ENCODE peak calls at places on chromosomes 5 and 9, in four cellular contexts. X is choroid plexus epithelial cell, T is GM12878, Q is cardiac fibroblast. E is an unnamed sample.

GRCh38 chr5:2757563-2758311 is 6.3 kb upstream of the IRX2 start:
- DNase-seq in X (no peak), T (no peak), Q (peak), E (no peak)

GRCh38 chr9:93159601-93160418 is 24.1 kb upstream of the WNK2 start:
- DNase-seq in X (peak), T (no peak), Q (peak), E (no peak)

GRCh38 chr9:126676102-126676684 is 62.5 kb downstream of the LMX1B start:
- DNase-seq in X (no peak), T (no peak), Q (no peak), E (no peak)

GRCh38 chr9:87543251-87543650 is 45.6 kb downstream of the DAPK1 start:
- DNase-seq in X (peak), T (no peak), Q (peak), E (no peak)

GRCh38 chr5:36915653-36916052 is 39.1 kb downstream of the NIPBL start:
- DNase-seq in X (no peak), T (no peak), Q (peak), E (no peak)

GRCh38 chr9:134791009-134791408 is 89.6 kb upstream of the FCN2 start:
- DNase-seq in X (no peak), T (no peak), Q (no peak), E (no peak)

GRCh38 chr9:129835128-129835859 is at the start of the genes C9orf78 and USP20:
- DNase-seq in X (peak), T (peak), Q (peak), E (peak)

GRCh38 chr9:32728181-32728580 is 55.2 kb upstream of the TMEM215 start:
- DNase-seq in X (no peak), T (no peak), Q (no peak), E (no peak)

GRCh38 chr5:57832873-57833272 is 350.3 kb upstream of the ACTBL2 start:
- DNase-seq in X (no peak), T (no peak), Q (no peak), E (no peak)

DNA sequence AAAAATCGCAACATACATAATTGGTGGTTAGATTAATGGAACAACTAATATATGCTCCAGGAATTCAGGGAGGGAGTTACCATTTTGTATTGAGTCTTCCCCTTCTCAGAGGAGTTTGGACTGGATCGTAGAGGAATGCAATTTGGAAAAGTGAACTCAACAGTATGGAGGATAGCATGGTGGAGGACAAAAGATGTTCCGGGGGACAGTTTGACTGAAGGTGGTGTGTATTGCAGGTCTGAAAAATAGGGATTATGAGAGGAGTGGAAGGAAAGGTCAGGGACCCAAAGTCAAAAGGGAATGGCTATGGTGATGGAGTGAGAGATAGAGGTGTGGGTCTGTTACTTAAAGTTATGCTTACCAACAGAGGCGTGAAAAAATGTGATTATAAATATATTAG is 1.5 kb downstream of the DNAJC21 start:
- DNase-seq in X (no peak), T (no peak), Q (no peak), E (no peak)
- H3K4me3 ChIP-seq in X (peak), T (peak), Q (peak), E (peak)

DNA sequence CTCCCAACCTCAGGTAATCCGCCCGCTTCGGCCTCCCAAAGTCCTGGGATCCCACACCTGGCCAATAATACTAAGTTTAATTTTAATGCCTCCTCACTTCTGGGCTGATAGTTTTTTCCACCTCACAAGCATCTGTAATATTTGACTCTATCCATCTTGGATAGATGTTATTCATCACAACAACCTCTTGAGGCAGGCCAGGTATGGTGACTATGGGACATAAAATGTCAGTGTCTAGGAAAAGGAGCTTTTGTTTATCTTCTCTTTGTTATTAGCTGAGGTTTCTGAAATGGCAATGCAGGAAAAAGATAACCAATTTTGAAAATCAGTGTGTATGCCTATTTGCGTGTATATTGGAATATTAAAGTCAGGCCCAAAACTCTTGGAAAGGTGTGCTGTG is 1.2 kb upstream of the CCDC69 start:
- DNase-seq in X (no peak), T (no peak), Q (no peak), E (no peak)
- H3K4me3 ChIP-seq in X (no peak), T (no peak), Q (no peak), E (no peak)

GRCh38 chr9:14096182-14096922 is 217.6 kb downstream of the NFIB start:
- DNase-seq in X (peak), T (no peak), Q (peak), E (peak)
- H3K4me3 ChIP-seq in X (peak), T (no peak), Q (no peak), E (peak)

GRCh38 chr5:74360535-74361210 is 279.9 kb downstream of the ENC1 start:
- DNase-seq in X (no peak), T (no peak), Q (no peak), E (no peak)

GRCh38 chr5:74364507-74364906 is 276.0 kb downstream of the ENC1 start:
- DNase-seq in X (no peak), T (no peak), Q (no peak), E (no peak)

GRCh38 chr5:74367241-74367733 is 273.2 kb downstream of the ENC1 start:
- DNase-seq in X (no peak), T (no peak), Q (no peak), E (no peak)

GRCh38 chr5:74361406-74362358 is 278.8 kb downstream of the ENC1 start:
- DNase-seq in X (no peak), T (no peak), Q (no peak), E (peak)

DNA sequence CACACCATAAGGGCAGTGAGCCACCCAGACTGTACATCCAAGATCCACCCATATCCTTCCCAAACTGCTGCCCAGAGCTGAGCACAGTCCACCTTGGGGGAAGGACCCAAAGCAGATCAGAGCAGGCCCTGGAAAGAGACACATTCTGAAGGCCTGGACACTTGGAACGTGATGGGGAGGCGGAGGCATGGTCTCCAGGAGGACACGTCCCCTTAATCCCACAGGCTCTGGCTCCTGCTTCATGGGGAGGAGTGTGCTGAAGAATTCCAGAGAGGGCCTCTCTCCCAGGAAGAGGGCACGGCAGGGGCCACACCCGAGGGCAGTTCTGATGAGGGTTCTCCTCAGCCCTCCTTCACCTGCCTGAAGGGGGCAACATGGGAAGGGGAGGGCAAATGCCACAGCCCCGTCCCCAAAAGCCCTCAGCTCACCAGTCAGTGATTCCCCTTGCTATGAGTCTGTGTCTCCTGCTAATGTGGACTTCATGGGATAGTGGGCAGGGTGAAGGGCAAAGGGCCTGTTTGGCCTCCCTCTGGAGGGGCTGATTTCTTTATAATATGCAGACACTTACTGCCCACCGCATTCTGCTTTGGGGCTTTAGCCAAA is 276.8 kb downstream of the ENC1 start:
- DNase-seq in X (no peak), T (no peak), Q (no peak), E (no peak)
- H3K4me3 ChIP-seq in X (no peak), T (no peak), Q (no peak), E (no peak)

GRCh38 chr5:81007637-81008027 is 47.5 kb downstream of the RASGRF2 start:
- DNase-seq in X (no peak), T (no peak), Q (no peak), E (no peak)
- H3K4me3 ChIP-seq in X (no peak), T (no peak), Q (no peak), E (no peak)

DNA sequence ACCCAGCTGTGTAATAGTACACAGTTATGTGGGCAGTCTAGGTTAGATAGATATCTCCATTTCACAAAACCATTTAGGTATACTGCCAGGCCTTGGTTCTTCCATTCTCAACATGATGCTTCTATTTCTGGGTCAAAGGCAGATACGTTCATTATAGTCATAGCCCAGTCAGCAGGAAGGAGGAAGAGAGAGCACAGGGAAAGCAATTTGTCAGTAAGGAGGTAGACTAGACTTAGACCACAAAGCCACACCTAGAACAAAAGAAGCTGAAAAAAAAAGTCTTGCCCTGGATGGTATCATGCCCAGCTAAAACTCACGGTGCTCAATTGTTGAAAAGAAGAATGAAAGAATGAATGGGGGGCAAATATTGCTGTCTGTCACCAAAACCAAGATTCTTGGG is 7.6 kb downstream of the INVS start:
- DNase-seq in X (no peak), T (no peak), Q (no peak), E (no peak)
- H3K4me3 ChIP-seq in X (no peak), T (no peak), Q (no peak), E (no peak)

GRCh38 chr5:72283358-72283757 is 36.7 kb downstream of the MRPS27 start:
- DNase-seq in X (no peak), T (no peak), Q (peak), E (no peak)
- H3K4me3 ChIP-seq in X (no peak), T (no peak), Q (no peak), E (no peak)

DNA sequence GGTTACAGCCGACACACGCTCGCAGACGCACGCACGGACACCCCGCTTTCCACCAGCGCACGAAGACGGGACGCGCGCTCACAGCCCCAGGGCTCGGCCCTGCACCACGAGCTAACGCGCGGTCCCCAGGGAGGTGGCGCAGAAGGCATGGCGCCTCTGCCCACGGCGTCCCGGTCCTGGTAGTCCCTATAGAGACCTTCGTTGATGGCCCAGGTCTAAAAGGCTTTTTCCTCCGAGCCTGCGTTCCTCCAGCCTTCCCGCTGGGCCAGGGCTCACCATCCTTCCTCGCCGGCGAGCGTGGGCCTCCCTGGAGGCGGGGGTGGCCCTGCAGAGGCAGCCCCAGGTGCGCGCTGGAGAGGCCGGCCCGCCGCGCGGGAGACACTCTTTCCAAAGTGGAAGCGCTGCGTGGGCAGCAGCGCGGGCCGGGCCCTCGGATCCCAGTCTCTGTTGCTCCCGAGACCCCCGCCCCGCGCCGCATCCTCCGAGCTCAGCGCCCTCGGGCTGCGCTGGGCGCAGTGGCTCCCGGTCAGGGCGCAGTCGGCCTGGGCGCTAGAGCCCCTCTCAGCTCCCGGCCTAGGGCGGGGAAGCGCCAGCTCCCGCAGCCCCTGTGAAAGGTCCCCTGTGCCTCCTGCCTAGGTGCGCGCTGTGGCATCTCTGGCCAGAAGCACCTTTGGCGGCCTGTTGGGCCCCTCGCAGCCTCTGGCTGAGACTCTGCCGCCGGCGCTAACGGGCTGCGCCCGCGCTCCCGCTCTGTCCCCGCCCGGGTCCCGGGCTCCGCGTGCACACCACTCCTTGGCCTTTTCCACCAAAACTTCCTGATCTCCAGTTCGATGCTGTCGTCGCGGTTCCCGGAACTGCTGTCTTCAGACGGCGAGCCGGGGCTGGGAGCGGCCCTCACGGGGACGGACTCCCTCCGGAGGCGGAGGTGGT is 31.9 kb upstream of the FANCC start:
- DNase-seq in X (no peak), T (no peak), Q (no peak), E (no peak)
- H3K4me3 ChIP-seq in X (peak), T (no peak), Q (peak), E (peak)

GRCh38 chr5:76819851-76820280 is 1.0 kb downstream of the F2RL1 start:
- DNase-seq in X (peak), T (no peak), Q (peak), E (no peak)
- H3K4me3 ChIP-seq in X (peak), T (no peak), Q (peak), E (peak)

GRCh38 chr9:15349892-15350761 is 43.1 kb upstream of the TTC39B start:
- DNase-seq in X (peak), T (no peak), Q (peak), E (peak)

GRCh38 chr9:15353892-15354291 is 46.9 kb upstream of the TTC39B start:
- DNase-seq in X (no peak), T (no peak), Q (no peak), E (no peak)

GRCh38 chr9:15355669-15356068 is 48.7 kb upstream of the TTC39B start:
- DNase-seq in X (no peak), T (no peak), Q (no peak), E (no peak)

GRCh38 chr9:15354713-15355112 is 47.7 kb upstream of the TTC39B start:
- DNase-seq in X (no peak), T (no peak), Q (no peak), E (no peak)

GRCh38 chr9:15352301-15352700 is 45.3 kb upstream of the TTC39B start:
- DNase-seq in X (no peak), T (no peak), Q (no peak), E (no peak)
- H3K4me3 ChIP-seq in X (no peak), T (no peak), Q (no peak), E (no peak)